ENCODE peak calls at places on chromosomes 5 and 9, in ten cellular contexts. U is mammary epithelial cell, T is A673, E is upper lobe of right lung, F is colonic mucosa, N is lung, P is sigmoid colon, V is body of pancreas, A is pancreas, O is lower lobe of right lung. Z is an unnamed sample.

GRCh38 chr5:51685399-51685798 is 302.2 kb downstream of the ISL1 start:
- DNase-seq in P (no peak), V (no peak), F (no peak), E (no peak), A (no peak), O (no peak), T (no peak), N (no peak), U (no peak), Z (no peak)

GRCh38 chr9:72665421-72665820 is 144.0 kb downstream of the TMC1 start:
- DNase-seq in N (no peak), V (no peak), T (no peak), P (no peak), F (no peak), U (peak; percentile 77), A (no peak), O (no peak), E (no peak), Z (no peak)

GRCh38 chr9:96418920-96419690 is 935 bp upstream of the ZNF367 start:
- DNase-seq in U (peak; percentile 68), T (peak; percentile 84), P (peak; percentile 82), F (peak; percentile 82), V (peak; percentile 60), N (peak; percentile 65), O (peak; percentile 83), E (peak; percentile 89), A (peak; percentile 51), Z (peak; percentile 31)

GRCh38 chr9:89378541-89378940 is 60.2 kb downstream of the SECISBP2 start:
- DNase-seq in U (no peak), T (no peak), V (no peak), E (no peak), P (no peak), N (no peak), F (no peak), A (no peak), O (no peak), Z (no peak)

GRCh38 chr5:150809363-150809762 is 30.8 kb downstream of the SMIM3 start:
- DNase-seq in P (no peak), T (no peak), E (no peak), F (no peak), V (no peak), N (no peak), A (no peak), U (no peak), O (no peak), Z (no peak)

GRCh38 chr9:37904647-37905505 is 949 bp upstream of the SLC25A51 start:
- DNase-seq in N (no peak), F (peak; percentile 34), P (peak; percentile 64), O (no peak), V (no peak), A (no peak), U (peak; percentile 24), T (no peak), E (no peak), Z (peak; percentile 3)

GRCh38 chr5:34998058-34998789 is 49.5 kb downstream of the AGXT2 start:
- DNase-seq in U (peak; percentile 4), A (no peak), T (peak; percentile 52), P (no peak), E (no peak), F (no peak), N (no peak), V (no peak), O (no peak), Z (no peak)

GRCh38 chr5:176134529-176135223 is 103.5 kb upstream of the SIMC1 start:
- DNase-seq in P (no peak), O (no peak), U (no peak), F (no peak), N (no peak), V (no peak), A (no peak), E (no peak), T (no peak), Z (no peak)

GRCh38 chr5:17150498-17150897 is 66.9 kb upstream of the BASP1 start:
- DNase-seq in N (no peak), E (no peak), A (no peak), F (no peak), T (no peak), O (no peak), U (no peak), V (no peak), P (no peak), Z (no peak)

GRCh38 chr9:107039546-107039945 is 176.6 kb downstream of the ZNF462 start:
- DNase-seq in F (no peak), A (no peak), E (no peak), T (peak; percentile 21), U (peak; percentile 76), O (no peak), V (no peak), N (no peak), P (no peak), Z (no peak)

GRCh38 chr9:107044872-107045271 is 181.9 kb downstream of the ZNF462 start:
- DNase-seq in U (no peak), P (no peak), T (no peak), E (no peak), A (no peak), O (no peak), F (no peak), N (no peak), V (no peak), Z (no peak)

GRCh38 chr9:107049046-107049824 is 186.3 kb downstream of the ZNF462 start:
- DNase-seq in A (no peak), O (no peak), V (no peak), F (no peak), E (no peak), N (no peak), P (no peak), T (no peak), U (no peak), Z (no peak)

GRCh38 chr9:107046692-107047091 is 183.7 kb downstream of the ZNF462 start:
- DNase-seq in P (no peak), N (no peak), T (no peak), A (no peak), V (no peak), O (no peak), E (no peak), U (no peak), F (no peak), Z (no peak)

GRCh38 chr9:107043886-107044285 is 180.9 kb downstream of the ZNF462 start:
- DNase-seq in P (peak; percentile 69), E (no peak), O (no peak), V (no peak), N (no peak), U (no peak), A (no peak), T (peak; percentile 9), F (no peak), Z (no peak)
- TF ChIP-seq CTCF in P (no peak), E (no peak), O (no peak), V (no peak), N (no peak), U (no peak), A (no peak), T (peak; percentile 25), F (no peak), Z (no peak)

DNA sequence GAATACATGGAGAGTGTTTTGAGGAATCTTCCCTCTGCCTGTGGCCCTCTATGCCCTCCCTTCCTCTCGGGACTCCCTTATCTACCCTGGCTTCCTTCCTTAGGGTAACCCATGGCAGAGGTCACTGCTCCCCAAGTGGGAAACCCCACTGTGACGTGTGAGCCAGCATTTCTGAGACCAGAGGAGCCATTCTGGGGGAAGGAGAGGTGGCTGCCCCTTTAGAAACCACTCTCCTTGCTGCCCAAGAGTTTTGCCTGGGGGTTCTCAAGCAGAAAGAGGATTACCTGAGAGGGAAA is 23.1 kb downstream of the CCNJL start:
- DNase-seq in A (no peak), F (no peak), E (no peak), N (no peak), P (no peak), U (no peak), T (no peak), V (no peak), O (no peak), Z (no peak)
- H3K27ac ChIP-seq in A (no peak overlapping the region), F (no peak overlapping the region), E (peak overlapping the region; percentile 77), N (peak overlapping the region; percentile 91), P (no peak overlapping the region), U (peak overlapping the region; percentile 74), T (no peak overlapping the region), V (no peak overlapping the region), O (peak overlapping the region; percentile 77), Z (no peak overlapping the region)

DNA sequence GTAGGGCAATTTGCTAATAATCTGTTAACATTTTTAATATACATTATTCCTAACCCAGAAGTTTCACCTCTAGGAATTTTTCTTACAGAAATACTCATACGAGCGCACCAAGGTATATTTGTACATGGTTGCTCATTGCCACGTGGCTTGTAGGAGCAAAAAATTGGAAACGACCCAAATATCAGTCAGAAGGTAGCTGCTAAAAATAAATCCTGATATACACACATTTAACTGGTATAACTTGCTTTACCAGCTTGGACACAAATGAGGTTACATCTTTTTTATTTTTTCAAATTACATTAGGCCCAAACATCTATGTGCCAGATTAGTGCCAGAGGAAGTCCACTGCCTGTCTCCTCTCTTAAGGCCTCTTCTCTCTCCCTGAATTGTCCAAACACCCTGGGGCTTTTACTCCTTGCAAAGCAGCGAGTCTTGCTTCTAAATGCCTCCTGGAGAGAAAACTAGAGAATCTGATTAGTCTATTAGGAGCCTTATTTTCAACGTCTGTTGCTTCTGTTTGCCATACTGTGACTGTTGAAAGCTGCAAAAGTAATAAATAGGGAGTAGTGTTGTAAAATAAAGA is 92.0 kb upstream of the SSBP2 start:
- DNase-seq in P (no peak), V (peak; percentile 72), E (no peak), N (no peak), A (peak; percentile 55), U (peak; percentile 69), O (no peak), T (no peak), F (no peak), Z (no peak)
- TF ChIP-seq CTCF in P (no peak), V (no peak), E (no peak), N (no peak), A (no peak), U (no peak), O (no peak), T (no peak), F (no peak), Z (no peak)

GRCh38 chr9:94801685-94802084 is 75.2 kb downstream of the AOPEP start:
- DNase-seq in A (no peak), O (no peak), P (no peak), T (no peak), V (no peak), E (no peak), F (no peak), N (no peak), U (peak; percentile 29), Z (no peak)
- H3K27ac ChIP-seq in A (no peak overlapping the region), O (no peak overlapping the region), P (no peak overlapping the region), T (no peak overlapping the region), V (no peak overlapping the region), E (peak overlapping the region; percentile 8), F (no peak overlapping the region), N (no peak overlapping the region), U (no peak overlapping the region), Z (no peak overlapping the region)

Z was measured in CD4-positive, alpha-beta T cell.